ENCODE peak calls at places on chromosomes 7 and 10, in nine cellular contexts. D is kidney epithelial cell; X is colonic mucosa; R is astrocyte; T is Peyer's patch; Q is endothelial cell of umbilical vein; O is GM23338; L is CD4-positive, CD25-positive, alpha-beta regulatory T cell; I is upper lobe of right lung. E is an unnamed sample. For H3K36me3 and H3K27me3, the result is how much of the 10 kb centered on the place peaks cover.

GRCh38 chr10:30219977-30220751 is 128.9 kb downstream of the MTPAP start:
- DNase-seq in D (peak), X (no peak), R (peak), T (no peak), Q (peak), O (no peak), L (no peak), I (no peak), E (no peak)

GRCh38 chr7:28722684-28723083 is 235.4 kb downstream of the TRIL start:
- DNase-seq in D (no peak), X (no peak), R (no peak), T (no peak), Q (no peak), O (no peak), L (no peak), I (no peak), E (no peak)

GRCh38 chr7:102875700-102876192 is 37.1 kb upstream of the LRRC17 start:
- DNase-seq in D (peak), X (no peak), R (peak), T (no peak), Q (peak), O (no peak), L (no peak), I (no peak), E (no peak)

GRCh38 chr7:34198089-34198686 is 292.8 kb downstream of the BMPER start:
- DNase-seq in D (no peak), X (no peak), R (no peak), T (no peak), Q (no peak), O (no peak), L (no peak), I (no peak), E (no peak)

GRCh38 chr10:15363031-15363430 is 8.1 kb downstream of the FAM171A1 start:
- DNase-seq in D (peak), X (no peak), R (no peak), T (no peak), Q (no peak), O (no peak), L (no peak), I (no peak), E (no peak)

GRCh38 chr7:142866361-142867096 is 11.7 kb downstream of the EPHB6 start:
- DNase-seq in D (no peak), X (peak), R (no peak), T (no peak), Q (peak), O (peak), L (no peak), I (no peak), E (peak)

GRCh38 chr10:127922675-127923366 is 15.9 kb downstream of the PTPRE start:
- DNase-seq in D (peak), X (no peak), R (peak), T (no peak), Q (peak), O (no peak), L (no peak), I (peak), E (no peak)

GRCh38 chr7:116443101-116443523 is 56.4 kb upstream of the CAV2 start:
- DNase-seq in D (peak), X (no peak), R (peak), T (no peak), Q (peak), O (no peak), L (no peak), I (no peak), E (no peak)

GRCh38 chr10:132200344-132201110 is 13.8 kb downstream of the DPYSL4 start:
- DNase-seq in D (no peak), X (no peak), R (no peak), T (no peak), Q (no peak), O (no peak), L (no peak), I (no peak), E (peak)

GRCh38 chr10:117092386-117092785 is 45.7 kb downstream of the VAX1 start:
- DNase-seq in D (no peak), X (no peak), R (no peak), T (no peak), Q (no peak), O (no peak), L (no peak), I (no peak), E (no peak)

GRCh38 chr7:135386181-135386580 is 123.7 kb downstream of the CNOT4 start:
- DNase-seq in D (no peak), X (no peak), R (no peak), T (no peak), Q (peak), O (peak), L (no peak), I (no peak), E (no peak)

GRCh38 chr10:11626071-11626470 is 14.6 kb upstream of the USP6NL start:
- DNase-seq in D (no peak), X (no peak), R (no peak), T (no peak), Q (no peak), O (no peak), L (no peak), I (no peak), E (no peak)

GRCh38 chr7:87100326-87100725 is 40.9 kb upstream of the ELAPOR2 start:
- DNase-seq in D (no peak), X (no peak), R (no peak), T (no peak), Q (no peak), O (no peak), L (no peak), I (no peak), E (no peak)

GRCh38 chr10:4698075-4698474 is 127.9 kb upstream of the AKR1E2 start:
- DNase-seq in D (no peak), X (no peak), R (peak), T (no peak), Q (peak), O (no peak), L (no peak), I (no peak), E (no peak)

GRCh38 chr10:105872665-105873064 is 1231.6 kb downstream of the SORCS3 start:
- DNase-seq in D (no peak), X (no peak), R (no peak), T (no peak), Q (no peak), O (peak), L (no peak), I (no peak), E (no peak)

GRCh38 chr7:101216860-101217387 is 457 bp downstream of the PLOD3 start:
- DNase-seq in D (no peak), X (no peak), R (no peak), T (no peak), Q (peak), O (peak), L (no peak), I (no peak), E (no peak)

GRCh38 chr7:4216016-4216415 is 466.1 kb upstream of the FOXK1 start:
- DNase-seq in D (no peak), X (no peak), R (no peak), T (no peak), Q (no peak), O (no peak), L (no peak), I (no peak), E (no peak)

GRCh38 chr7:88150018-88150417 is 69.8 kb downstream of the SRI start:
- DNase-seq in D (no peak), X (no peak), R (no peak), T (no peak), Q (no peak), O (no peak), L (no peak), I (no peak), E (no peak)

GRCh38 chr7:13981070-13981469 is 8.4 kb downstream of the ETV1 start:
- DNase-seq in D (peak), X (peak), R (peak), T (no peak), Q (peak), O (peak), L (no peak), I (no peak), E (peak)

GRCh38 chr10:12957081-12957480 is 44.4 kb downstream of the CCDC3 start:
- DNase-seq in D (no peak), X (no peak), R (no peak), T (no peak), Q (no peak), O (no peak), L (no peak), I (no peak), E (no peak)

GRCh38 chr7:32680259-32681173 is 185.2 kb downstream of the AVL9 start:
- DNase-seq in D (no peak), X (peak), R (peak), T (no peak), Q (no peak), O (peak), L (no peak), I (no peak), E (no peak)

GRCh38 chr7:28020302-28020940 is 160.2 kb downstream of the JAZF1 start:
- DNase-seq in D (peak), X (peak), R (peak), T (peak), Q (peak), O (peak), L (peak), I (peak), E (peak)

GRCh38 chr10:97514344-97514743 is 15.6 kb downstream of the UBTD1 start:
- DNase-seq in D (no peak), X (no peak), R (no peak), T (no peak), Q (no peak), O (no peak), L (no peak), I (no peak), E (no peak)

GRCh38 chr7:75663302-75663907 is 75.3 kb downstream of the HIP1 start:
- DNase-seq in D (no peak), X (no peak), R (no peak), T (no peak), Q (no peak), O (no peak), L (no peak), I (no peak), E (no peak)

GRCh38 chr10:43702213-43702935 is 53.7 kb upstream of the ZNF32 start:
- DNase-seq in D (no peak), X (no peak), R (no peak), T (no peak), Q (no peak), O (no peak), L (no peak), I (peak), E (no peak)

GRCh38 chr10:1050555-1050954 is 1.6 kb upstream of the IDI1 start:
- DNase-seq in D (no peak), X (peak), R (no peak), T (peak), Q (no peak), O (peak), L (peak), I (no peak), E (peak)

GRCh38 chr10:1049425-1049958 is 573 bp upstream of the IDI1 start:
- DNase-seq in D (no peak), X (no peak), R (peak), T (no peak), Q (no peak), O (peak), L (no peak), I (no peak), E (no peak)

GRCh38 chr10:1048349-1048731 is 579 bp downstream of the IDI1 start:
- DNase-seq in D (no peak), X (no peak), R (peak), T (no peak), Q (no peak), O (no peak), L (peak), I (peak), E (peak)

GRCh38 chr10:1048732-1049424 is at the start of gene IDI1:
- DNase-seq in D (peak), X (peak), R (peak), T (peak), Q (peak), O (peak), L (peak), I (peak), E (peak)

GRCh38 chr10:1050145-1050544 is 1.2 kb upstream of the IDI1 start:
- DNase-seq in D (no peak), X (peak), R (no peak), T (no peak), Q (peak), O (no peak), L (no peak), I (no peak), E (no peak)
- H3K4me3 ChIP-seq in D (peak), X (peak), R (peak), T (peak), Q (peak), O (peak), L (peak), I (peak), E (peak)

GRCh38 chr7:7351156-7351555 is 168.8 kb downstream of the C1GALT1 start:
- DNase-seq in D (no peak), X (no peak), R (no peak), T (no peak), Q (no peak), O (no peak), L (no peak), I (no peak), E (no peak)

GRCh38 chr7:7349156-7349555 is 166.8 kb downstream of the C1GALT1 start:
- DNase-seq in D (no peak), X (no peak), R (no peak), T (no peak), Q (no peak), O (no peak), L (no peak), I (no peak), E (no peak)

GRCh38 chr7:7351832-7352231 is 169.5 kb downstream of the C1GALT1 start:
- DNase-seq in D (no peak), X (no peak), R (no peak), T (no peak), Q (no peak), O (peak), L (no peak), I (no peak), E (no peak)

GRCh38 chr7:7352845-7353244 is 170.5 kb downstream of the C1GALT1 start:
- DNase-seq in D (no peak), X (no peak), R (no peak), T (no peak), Q (no peak), O (peak), L (no peak), I (no peak), E (peak)

GRCh38 chr7:7354674-7355073 is 172.3 kb downstream of the C1GALT1 start:
- DNase-seq in D (peak), X (no peak), R (no peak), T (no peak), Q (no peak), O (peak), L (no peak), I (no peak), E (no peak)
- H3K36me3 ChIP-seq in D (under half), X (under half), R (under half), T (under half), Q (under half), O (under half), L (under half), I (under half), E (under half)

GRCh38 chr7:155352076-155352752 is 54.5 kb downstream of the INSIG1 start:
- DNase-seq in D (no peak), X (no peak), R (no peak), T (peak), Q (no peak), O (no peak), L (no peak), I (peak), E (no peak)
- H3K27me3 ChIP-seq in D (under half), X (under half), R (under half), T (under half), Q (under half), O (under half), L (under half), I (under half), E (under half)

GRCh38 chr10:121154846-121155245 is 303.7 kb downstream of the WDR11 start:
- DNase-seq in D (peak), X (peak), R (peak), T (no peak), Q (no peak), O (no peak), L (no peak), I (no peak), E (no peak)
- H3K4me3 ChIP-seq in D (no peak), X (no peak), R (peak), T (no peak), Q (no peak), O (no peak), L (no peak), I (no peak), E (no peak)

GRCh38 chr7:2939193-2939885 is 95.2 kb upstream of the GNA12 start:
- DNase-seq in D (no peak), X (no peak), R (no peak), T (peak), Q (no peak), O (no peak), L (no peak), I (peak), E (peak)
- H3K36me3 ChIP-seq in D (under half), X (under half), R (under half), T (under half), Q (under half), O (under half), L (half or more), I (under half), E (under half)

E was measured in H7.